ENCODE peak calls at places on chromosomes 13 and 19, in nine cellular contexts. H is thoracic aorta, A is fibroblast of lung, U is right atrium auricular region, M is heart right ventricle, I is tibial artery, J is HCT116, F is transverse colon, W is spleen. D is an unnamed sample. For H3K4me1, the result is how much of the 10 kb centered on the place peaks cover.

GRCh38 chr13:37636701-37637100 is 38.1 kb upstream of the POSTN start:
- DNase-seq in H (no peak), A (no peak), U (no peak), M (no peak), I (no peak), J (no peak), F (no peak), W (no peak), D (no peak)

GRCh38 chr13:34155931-34156607 is 338.1 kb downstream of the RFC3 start:
- DNase-seq in H (no peak), A (peak), U (no peak), M (no peak), I (no peak), J (peak), F (no peak), W (no peak), D (no peak)

GRCh38 chr13:46146898-46147297 is 35.1 kb downstream of the LCP1 start:
- DNase-seq in H (no peak), A (no peak), U (no peak), M (no peak), I (no peak), J (no peak), F (no peak), W (no peak), D (no peak)

GRCh38 chr13:49683489-49683888 is 7.8 kb downstream of the EBPL start:
- DNase-seq in H (no peak), A (no peak), U (no peak), M (no peak), I (no peak), J (no peak), F (no peak), W (no peak), D (no peak)

GRCh38 chr13:32491028-32491427 is 47.6 kb downstream of the N4BP2L2 start:
- DNase-seq in H (no peak), A (no peak), U (no peak), M (no peak), I (no peak), J (no peak), F (no peak), W (no peak), D (no peak)

GRCh38 chr19:16645140-16645539 is 14.8 kb downstream of the SMIM7 start:
- DNase-seq in H (no peak), A (no peak), U (no peak), M (no peak), I (no peak), J (no peak), F (no peak), W (no peak), D (no peak)

GRCh38 chr13:103794526-103794925 is 728.3 kb upstream of the SLC10A2 start:
- DNase-seq in H (no peak), A (no peak), U (no peak), M (no peak), I (no peak), J (no peak), F (no peak), W (no peak), D (no peak)

GRCh38 chr13:29722415-29722814 is 126.9 kb upstream of the SLC7A1 start:
- DNase-seq in H (no peak), A (no peak), U (no peak), M (no peak), I (no peak), J (no peak), F (no peak), W (no peak), D (no peak)

GRCh38 chr13:95896302-95896701 is 156.9 kb downstream of the UGGT2 start:
- DNase-seq in H (no peak), A (peak), U (no peak), M (no peak), I (no peak), J (no peak), F (no peak), W (no peak), D (no peak)

GRCh38 chr13:71320452-71320851 is 546.6 kb downstream of the DACH1 start:
- DNase-seq in H (no peak), A (no peak), U (no peak), M (no peak), I (no peak), J (no peak), F (no peak), W (peak), D (peak)

GRCh38 chr13:39038569-39038898 is 278 bp downstream of the NHLRC3 start:
- DNase-seq in H (no peak), A (no peak), U (no peak), M (no peak), I (no peak), J (no peak), F (peak), W (no peak), D (peak)

GRCh38 chr19:4033028-4033956 is 25.8 kb downstream of the PIAS4 start:
- DNase-seq in H (no peak), A (no peak), U (no peak), M (no peak), I (no peak), J (no peak), F (no peak), W (no peak), D (no peak)

GRCh38 chr19:48203227-48203793 is 32.8 kb downstream of the ZSWIM9 start:
- DNase-seq in H (no peak), A (no peak), U (peak), M (no peak), I (no peak), J (peak), F (no peak), W (no peak), D (peak)

GRCh38 chr19:7933411-7933810 is 7.5 kb upstream of the CTXN1 start:
- DNase-seq in H (no peak), A (no peak), U (no peak), M (no peak), I (no peak), J (no peak), F (no peak), W (no peak), D (no peak)

GRCh38 chr13:39347926-39348901 is 254.8 kb downstream of the LHFPL6 start:
- DNase-seq in H (no peak), A (no peak), U (no peak), M (peak), I (no peak), J (no peak), F (no peak), W (no peak), D (no peak)

GRCh38 chr19:52871466-52871865 is 14.0 kb upstream of the ZNF468 start:
- DNase-seq in H (no peak), A (no peak), U (no peak), M (no peak), I (no peak), J (no peak), F (no peak), W (no peak), D (no peak)

GRCh38 chr19:5713228-5713627 is 6.7 kb downstream of the LONP1 start:
- DNase-seq in H (no peak), A (no peak), U (no peak), M (no peak), I (no peak), J (no peak), F (no peak), W (no peak), D (no peak)

GRCh38 chr19:625257-625656 is 8.1 kb downstream of the POLRMT start:
- DNase-seq in H (no peak), A (no peak), U (no peak), M (no peak), I (no peak), J (no peak), F (no peak), W (no peak), D (no peak)

DNA sequence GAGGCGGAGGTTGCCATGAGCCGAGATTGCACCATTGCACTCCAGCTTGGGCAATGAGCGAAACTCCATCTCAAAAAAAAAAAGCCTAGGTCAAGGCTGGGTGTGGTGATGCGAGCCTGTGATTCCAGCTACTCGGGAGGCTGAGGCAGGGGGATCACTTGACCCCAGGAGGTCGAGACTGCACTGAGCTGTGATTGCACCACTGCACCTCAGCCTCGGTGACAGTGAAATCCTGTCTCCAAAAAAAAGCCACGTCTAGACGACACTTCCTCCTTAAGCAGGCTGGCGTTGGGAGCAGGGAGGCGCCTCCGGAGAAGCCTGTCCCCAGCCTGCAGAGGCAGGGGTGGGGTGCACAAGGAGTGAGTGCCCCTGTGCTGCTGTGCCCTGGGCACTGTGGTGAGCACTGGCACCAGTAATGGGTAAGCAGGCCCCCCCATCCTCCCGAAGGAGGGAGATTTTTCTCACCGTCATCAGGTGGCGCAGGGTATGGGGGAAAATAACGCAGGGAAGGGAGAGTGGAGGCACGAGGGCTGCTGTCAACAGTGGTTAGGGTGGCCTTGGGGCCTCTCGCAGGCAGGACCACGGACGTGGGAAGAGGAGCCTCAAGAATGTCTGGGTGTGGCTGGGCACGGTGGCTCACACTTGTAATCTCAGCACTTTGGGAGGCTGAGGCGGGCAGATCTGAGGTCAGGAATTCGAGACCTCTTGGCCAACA is 701 bp downstream of the P2RY11 start:
- DNase-seq in H (no peak), A (no peak), U (no peak), M (no peak), I (no peak), J (no peak), F (peak), W (no peak), D (peak)
- H3K27ac ChIP-seq in H (no peak), A (no peak), U (no peak), M (no peak), I (no peak), J (peak), F (peak), W (peak), D (peak)

DNA sequence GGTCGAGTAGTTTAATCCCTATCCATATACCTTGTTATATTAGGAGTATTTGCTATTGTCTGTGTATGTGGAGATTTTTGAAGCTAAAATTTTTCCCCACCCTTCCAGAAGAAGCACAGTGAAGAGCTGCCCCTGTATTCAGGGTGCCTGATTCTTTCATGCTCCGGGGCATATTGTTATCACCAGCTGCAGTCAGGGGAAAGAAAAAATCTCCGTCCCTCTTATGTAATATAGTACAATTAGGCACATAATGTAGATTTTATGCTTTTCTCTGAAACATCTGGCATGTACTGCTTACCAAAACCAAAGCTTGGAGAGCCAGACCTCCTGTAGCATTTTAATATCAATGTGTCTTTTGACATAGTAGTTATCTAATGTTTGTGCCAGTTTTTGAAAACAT is 214.9 kb upstream of the EDNRB start:
- DNase-seq in H (no peak), A (no peak), U (no peak), M (no peak), I (no peak), J (no peak), F (no peak), W (no peak), D (no peak)
- TF ChIP-seq CTCF in H (no peak), A (no peak), U (no peak), M (no peak), I (no peak), J (no peak), F (no peak), W (no peak), D (no peak)

DNA sequence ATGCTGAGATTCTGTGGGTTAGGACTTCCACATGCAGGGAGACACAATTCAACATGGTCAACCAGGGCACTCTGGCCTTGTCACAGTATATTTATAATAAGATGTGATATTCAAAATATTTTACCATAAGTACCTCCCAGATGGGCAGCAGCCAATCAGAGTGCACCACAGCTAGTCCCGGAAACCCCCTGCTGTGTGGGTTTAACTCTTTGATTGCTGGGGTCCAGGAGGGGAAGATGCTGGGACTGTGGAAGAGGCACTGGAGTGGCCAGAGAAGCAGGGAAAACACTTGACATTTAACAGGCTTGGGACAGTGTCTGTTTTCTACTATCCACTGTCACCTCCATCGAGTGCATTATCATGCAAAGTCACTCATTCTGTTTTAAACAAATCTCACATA is 99.0 kb downstream of the MBNL2 start:
- DNase-seq in H (no peak), A (no peak), U (no peak), M (no peak), I (no peak), J (no peak), F (no peak), W (no peak), D (no peak)
- H3K4me1 ChIP-seq in H (under half), A (under half), U (half or more), M (half or more), I (under half), J (under half), F (under half), W (under half), D (under half)

GRCh38 chr19:33302175-33302973 is at the start of gene CEBPA:
- DNase-seq in H (no peak), A (peak), U (no peak), M (peak), I (peak), J (peak), F (peak), W (peak), D (peak)
- H3K27ac ChIP-seq in H (peak), A (no peak), U (peak), M (peak), I (peak), J (peak), F (peak), W (peak), D (no peak)

DNA sequence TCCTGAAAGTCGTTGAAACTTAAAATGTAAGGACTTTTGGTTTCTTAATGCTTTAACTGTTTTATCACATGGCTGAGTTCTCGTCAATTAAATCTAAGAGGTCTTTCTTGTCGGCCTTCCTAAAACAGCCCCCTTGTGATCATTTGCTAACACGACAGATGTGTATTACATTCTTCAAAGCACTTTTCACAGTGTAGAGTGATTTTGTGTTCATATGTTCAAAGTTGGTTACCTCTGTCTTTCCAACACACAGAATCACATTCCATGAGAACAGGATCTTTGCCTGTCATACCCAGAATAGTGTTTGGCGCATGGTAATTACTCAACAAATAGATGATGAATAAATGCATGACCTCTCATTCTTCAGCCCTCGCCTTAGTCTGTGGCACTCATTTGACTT is 1.1 kb downstream of the GTF2F2 start:
- DNase-seq in H (no peak), A (peak), U (no peak), M (no peak), I (no peak), J (peak), F (no peak), W (no peak), D (peak)
- TF ChIP-seq CTCF in H (no peak), A (no peak), U (no peak), M (no peak), I (no peak), J (no peak), F (no peak), W (no peak), D (peak)

GRCh38 chr19:40603719-40604646 is 2.8 kb downstream of the LTBP4 start:
- DNase-seq in H (peak), A (peak), U (peak), M (peak), I (peak), J (peak), F (peak), W (peak), D (peak)

GRCh38 chr19:40604647-40605200 is 3.6 kb downstream of the LTBP4 start:
- DNase-seq in H (no peak), A (no peak), U (no peak), M (no peak), I (no peak), J (no peak), F (peak), W (no peak), D (peak)

GRCh38 chr19:40603071-40603718 is 2.0 kb downstream of the LTBP4 start:
- DNase-seq in H (no peak), A (peak), U (no peak), M (no peak), I (no peak), J (no peak), F (no peak), W (no peak), D (no peak)

GRCh38 chr19:40607311-40607871 is 6.2 kb downstream of the LTBP4 start:
- DNase-seq in H (no peak), A (no peak), U (no peak), M (no peak), I (no peak), J (no peak), F (peak), W (no peak), D (no peak)

DNA sequence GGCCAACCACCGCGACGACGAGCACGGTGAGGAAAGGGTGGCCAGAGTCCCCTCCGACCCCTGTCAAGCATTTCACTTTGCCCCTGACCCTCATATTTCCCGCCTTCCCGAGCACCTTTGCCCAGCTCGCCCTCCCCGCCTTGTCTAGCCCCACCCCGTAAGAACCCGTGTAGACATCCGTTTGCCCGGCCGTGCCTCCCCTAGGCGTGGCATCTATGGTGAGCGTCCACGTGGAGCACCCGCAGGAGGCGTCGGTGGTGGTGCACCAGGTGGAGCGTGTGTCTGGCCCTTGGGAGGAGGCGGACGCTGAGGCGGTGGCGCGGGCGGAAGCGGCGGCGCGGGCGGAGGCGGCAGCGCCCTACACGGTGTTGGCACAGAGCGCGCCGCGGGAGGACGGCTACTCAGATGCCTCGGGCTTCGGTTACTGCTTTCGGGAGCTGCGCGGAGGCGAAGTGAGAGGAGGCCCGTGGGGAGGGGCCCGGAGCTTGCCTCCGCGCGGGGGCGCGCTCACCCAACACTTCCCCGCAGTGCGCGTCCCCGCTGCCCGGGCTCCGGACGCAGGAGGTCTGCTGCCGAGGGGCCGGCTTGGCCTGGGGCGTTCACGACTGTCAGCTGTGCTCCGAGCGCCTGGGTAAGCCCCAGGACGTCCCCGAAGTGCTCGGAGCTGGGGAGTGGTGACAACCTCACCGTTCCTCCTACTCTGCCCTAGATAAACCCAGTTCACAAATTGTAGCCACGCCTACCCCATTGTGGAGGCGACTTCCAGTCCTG is 4.2 kb downstream of the LTBP4 start:
- DNase-seq in H (no peak), A (peak), U (no peak), M (peak), I (peak), J (peak), F (peak), W (peak), D (peak)
- H3K4me1 ChIP-seq in H (under half), A (under half), U (half or more), M (half or more), I (under half), J (half or more), F (half or more), W (half or more), D (under half)

D was measured in MM.1S.